ENCODE peak calls at places on chromosomes 1 and 21, in four cellular contexts. One of them, this sample, is unnamed.
A peak's percentile ranks its signal among the peaks of the same experiment; 100 is the strongest.

GRCh38 chr1:64240209-64240608 is 36.8 kb downstream of the UBE2U start:
- DNase-seq in HCT116: no peak
- DNase-seq in HepG2: no peak
- DNase-seq in K562: no peak
- DNase-seq in this sample: no peak

GRCh38 chr1:226463925-226464598 is 56.2 kb upstream of the PARP1 start:
- DNase-seq in HepG2: no peak
- DNase-seq in K562: no peak
- DNase-seq in HCT116: no peak
- DNase-seq in this sample: no peak

GRCh38 chr1:113675299-113675698 is 84.0 kb downstream of the PHTF1 start:
- DNase-seq in HepG2: no peak
- DNase-seq in K562: no peak
- DNase-seq in HCT116: no peak
- DNase-seq in this sample: no peak

GRCh38 chr1:38848069-38848468 is 11.5 kb downstream of the RRAGC start:
- DNase-seq in HCT116: no peak
- DNase-seq in K562: no peak
- DNase-seq in HepG2: no peak
- DNase-seq in this sample: no peak

GRCh38 chr1:62530516-62531154 is 66.7 kb upstream of the ANGPTL3 start:
- DNase-seq in HepG2: peak; percentile 45
- DNase-seq in K562: peak; percentile 66
- DNase-seq in HCT116: no peak
- DNase-seq in this sample: peak; percentile 11

GRCh38 chr1:97013904-97014303 is 292.3 kb downstream of the PTBP2 start:
- DNase-seq in K562: no peak
- DNase-seq in HepG2: no peak
- DNase-seq in HCT116: no peak
- DNase-seq in this sample: no peak

GRCh38 chr1:119442756-119443155 is 27.8 kb downstream of the HSD3B2 start:
- DNase-seq in K562: no peak
- DNase-seq in HCT116: no peak
- DNase-seq in HepG2: no peak
- DNase-seq in this sample: no peak

GRCh38 chr1:226436855-226437491 is 29.1 kb upstream of the PARP1 start:
- DNase-seq in HCT116: no peak
- DNase-seq in HepG2: no peak
- DNase-seq in K562: no peak
- DNase-seq in this sample: no peak

GRCh38 chr21:44699502-44700001 is 2.6 kb downstream of the KRTAP10-12 start:
- DNase-seq in HepG2: no peak
- DNase-seq in K562: no peak
- DNase-seq in HCT116: no peak
- DNase-seq in this sample: peak; percentile 32

GRCh38 chr1:68198752-68199151 is 33.6 kb downstream of the WLS start:
- DNase-seq in K562: no peak
- DNase-seq in HepG2: no peak
- DNase-seq in HCT116: no peak
- DNase-seq in this sample: no peak

GRCh38 chr21:34075760-34076159 is 2.4 kb downstream of the MRPS6 start:
- DNase-seq in HCT116: no peak
- DNase-seq in HepG2: no peak
- DNase-seq in K562: peak; percentile 22
- DNase-seq in this sample: no peak

GRCh38 chr1:115183711-115184259 is 94.5 kb upstream of the TSPAN2 start:
- DNase-seq in HepG2: no peak
- DNase-seq in K562: no peak
- DNase-seq in HCT116: no peak
- DNase-seq in this sample: no peak

GRCh38 chr1:115771847-115772457 is 3.4 kb upstream of the CASQ2 start:
- DNase-seq in HCT116: peak; percentile 82
- DNase-seq in K562: peak; percentile 78
- DNase-seq in HepG2: peak; percentile 78
- DNase-seq in this sample: peak; percentile 68

GRCh38 chr1:244460195-244460594 is 878 bp upstream of the CATSPERE start:
- DNase-seq in HCT116: no peak
- DNase-seq in K562: peak; percentile 34
- DNase-seq in HepG2: no peak
- DNase-seq in this sample: no peak

GRCh38 chr1:12132078-12132477 is 34.7 kb upstream of the TNFRSF1B start:
- DNase-seq in HCT116: no peak
- DNase-seq in K562: no peak
- DNase-seq in HepG2: no peak
- DNase-seq in this sample: no peak

GRCh38 chr1:62905309-62905708 is 121.4 kb downstream of the ATG4C start:
- DNase-seq in HepG2: no peak
- DNase-seq in HCT116: no peak
- DNase-seq in K562: no peak
- DNase-seq in this sample: no peak

GRCh38 chr1:77030401-77031100 is 163.3 kb downstream of the ST6GALNAC5 start:
- DNase-seq in HepG2: no peak
- DNase-seq in HCT116: no peak
- DNase-seq in K562: no peak
- DNase-seq in this sample: no peak

DNA sequence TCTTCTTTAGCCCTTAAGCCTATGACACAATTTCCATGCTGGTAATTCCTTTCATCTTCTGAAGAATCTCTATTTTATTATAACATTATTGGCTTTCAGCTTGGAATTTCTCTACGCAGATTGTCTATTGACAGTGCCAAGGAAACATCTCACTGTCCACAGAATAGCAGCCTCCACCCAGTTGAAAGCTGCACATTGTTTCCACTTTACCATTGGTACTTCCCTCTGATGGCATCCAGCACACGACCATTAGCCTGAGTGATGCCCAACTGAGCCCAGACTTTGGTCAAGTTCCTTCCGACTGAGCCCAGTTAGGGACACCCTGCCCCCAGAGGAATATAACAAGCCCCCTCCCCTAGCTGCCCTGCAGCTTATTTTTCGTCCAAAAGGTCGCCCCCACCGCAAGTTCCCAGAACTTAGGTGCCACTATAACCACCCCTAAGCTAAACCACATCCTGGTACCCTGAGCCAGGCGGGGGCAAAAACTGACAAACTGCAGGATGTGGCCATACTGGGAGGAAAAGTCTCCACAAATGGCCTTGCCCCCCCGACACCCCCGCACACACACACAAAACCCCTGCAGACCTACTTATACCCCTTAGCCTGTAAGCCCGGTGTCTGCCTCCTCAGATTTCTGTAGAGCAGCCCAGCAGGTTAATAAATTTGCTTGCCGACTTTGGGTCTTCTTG is 13.2 kb downstream of the GBP5 start:
- DNase-seq in K562: no peak
- DNase-seq in HCT116: no peak
- DNase-seq in HepG2: no peak
- DNase-seq in this sample: no peak
- TF ChIP-seq ELF1 in K562: no peak
- TF ChIP-seq ELF1 in HCT116: no peak
- TF ChIP-seq ELF1 in HepG2: no peak
- TF ChIP-seq ELF1 in this sample: no peak

DNA sequence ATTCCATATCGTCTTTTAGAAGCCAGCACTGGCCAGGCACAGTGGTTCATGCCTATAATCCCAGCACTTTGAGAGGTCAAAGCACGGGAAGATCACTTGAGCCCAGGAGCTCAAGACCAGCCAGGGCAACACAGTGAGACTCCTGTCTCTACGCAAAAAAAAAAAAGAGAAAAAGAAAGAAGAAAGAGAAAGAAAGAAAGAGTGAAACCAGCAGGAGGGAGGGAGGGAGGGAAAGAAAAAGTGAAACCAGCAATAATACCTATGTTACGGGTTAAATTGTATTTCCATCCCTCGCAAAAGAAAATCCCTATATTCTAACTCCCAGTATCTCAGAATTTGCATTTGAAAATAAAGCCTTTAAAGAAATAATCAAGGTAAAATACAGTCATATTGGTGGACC is 10.4 kb downstream of the COP1 start:
- DNase-seq in K562: no peak
- DNase-seq in HCT116: no peak
- DNase-seq in HepG2: no peak
- DNase-seq in this sample: no peak
- TF ChIP-seq ELF1 in K562: no peak
- TF ChIP-seq ELF1 in HCT116: no peak
- TF ChIP-seq ELF1 in HepG2: no peak
- TF ChIP-seq ELF1 in this sample: no peak

GRCh38 chr1:92728687-92729086 is 56.2 kb downstream of the EVI5 start:
- DNase-seq in HepG2: no peak
- DNase-seq in HCT116: no peak
- DNase-seq in K562: no peak
- DNase-seq in this sample: no peak
- TF ChIP-seq ELF1 in HepG2: no peak
- TF ChIP-seq ELF1 in HCT116: no peak
- TF ChIP-seq ELF1 in K562: no peak
- TF ChIP-seq ELF1 in this sample: no peak

DNA sequence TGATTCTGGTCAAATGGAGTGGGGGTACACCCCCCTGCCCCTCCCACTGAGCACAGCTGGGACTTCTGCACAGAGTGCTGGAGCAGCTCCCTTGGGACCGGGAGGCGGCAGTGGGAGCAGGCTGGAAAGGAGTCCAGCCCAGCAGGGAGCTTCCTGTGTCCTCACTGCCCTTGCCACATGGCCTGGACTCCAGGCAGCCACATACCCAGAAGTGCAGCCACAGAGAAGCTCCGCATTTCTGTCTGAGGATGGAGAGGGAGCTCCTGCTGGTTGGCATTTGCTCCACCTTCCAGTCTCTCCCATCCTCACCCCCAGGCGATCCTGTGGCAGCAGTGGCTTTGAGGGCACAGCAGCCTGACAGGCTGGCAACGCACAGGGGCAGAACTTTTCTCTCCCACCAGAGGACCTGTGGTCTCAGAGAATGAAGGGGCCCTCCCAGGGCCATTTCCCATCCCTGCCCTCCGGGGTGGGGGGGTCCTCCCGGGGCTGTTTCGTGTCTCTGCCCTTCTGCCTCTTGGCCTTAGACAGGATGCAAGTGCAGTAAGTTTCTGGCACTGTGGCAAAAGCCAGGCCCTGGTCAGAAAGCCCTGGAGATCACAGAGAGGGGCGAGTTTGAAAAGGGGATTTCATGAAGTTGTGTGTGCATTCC is 103.6 kb upstream of the COL6A1 start:
- DNase-seq in K562: no peak
- DNase-seq in HepG2: no peak
- DNase-seq in HCT116: no peak
- DNase-seq in this sample: peak; percentile 59
- TF ChIP-seq ELF1 in K562: no peak
- TF ChIP-seq ELF1 in HepG2: no peak
- TF ChIP-seq ELF1 in HCT116: no peak
- TF ChIP-seq ELF1 in this sample: no peak

DNA sequence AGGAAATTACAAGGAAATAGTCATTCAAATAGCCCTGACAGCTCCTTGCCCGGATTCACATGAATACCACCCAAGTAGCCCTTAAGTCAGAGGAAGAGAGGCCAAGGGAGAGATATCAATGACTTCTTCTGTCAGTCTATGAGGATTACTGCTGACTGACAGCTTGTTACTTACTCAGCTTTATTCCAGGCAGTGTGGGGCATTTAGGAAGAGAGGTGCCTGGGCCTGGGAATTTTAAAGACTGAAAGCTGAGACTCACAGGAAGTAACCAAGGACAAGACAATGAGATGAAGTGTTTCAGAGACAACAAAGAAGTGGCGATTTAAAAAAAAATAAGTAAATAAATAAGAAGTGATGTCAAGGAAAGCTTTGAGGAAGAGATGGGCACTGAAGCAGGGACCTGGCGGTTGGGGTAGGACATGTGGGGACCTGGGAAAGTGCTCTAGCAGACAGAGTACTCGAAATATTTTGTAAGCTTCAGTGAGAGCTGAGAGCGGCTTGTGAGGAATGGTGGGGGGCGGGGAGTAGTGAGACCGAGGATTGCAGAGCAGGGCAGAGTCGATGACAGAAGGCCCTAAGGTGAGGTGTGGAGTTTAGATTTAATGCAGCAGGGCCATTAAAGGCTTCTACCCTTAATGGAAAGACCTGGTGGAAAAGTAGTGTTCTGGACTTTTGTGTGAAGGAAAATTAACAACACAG is 58.9 kb downstream of the ST3GAL3 start:
- DNase-seq in HepG2: no peak
- DNase-seq in HCT116: no peak
- DNase-seq in K562: no peak
- DNase-seq in this sample: no peak
- TF ChIP-seq ELF1 in HepG2: no peak
- TF ChIP-seq ELF1 in HCT116: no peak
- TF ChIP-seq ELF1 in K562: no peak
- TF ChIP-seq ELF1 in this sample: no peak